ENCODE peak calls at places on chromosome 17, in seven cellular contexts. One of them, this sample, is unnamed.
A peak's percentile ranks its signal among the peaks of the same experiment; 100 is the strongest.

GRCh38 chr17:79024901-79025737 is 1.1 kb downstream of the C1QTNF1 start:
- DNase-seq in naive thymus-derived CD4-positive, alpha-beta T cell: no peak
- DNase-seq in iPS DF 6.9: no peak
- DNase-seq in CD8-positive, alpha-beta memory T cell: no peak
- DNase-seq in HepG2: no peak
- DNase-seq in psoas muscle: peak; percentile 85
- DNase-seq in cardiac muscle cell: peak; percentile 49
- DNase-seq in this sample: no peak

GRCh38 chr17:72237223-72237622 is 116.4 kb downstream of the SOX9 start:
- DNase-seq in naive thymus-derived CD4-positive, alpha-beta T cell: no peak
- DNase-seq in iPS DF 6.9: no peak
- DNase-seq in CD8-positive, alpha-beta memory T cell: no peak
- DNase-seq in HepG2: no peak
- DNase-seq in psoas muscle: no peak
- DNase-seq in cardiac muscle cell: no peak
- DNase-seq in this sample: no peak

GRCh38 chr17:40349477-40350409 is 14.8 kb downstream of the GJD3 start:
- DNase-seq in naive thymus-derived CD4-positive, alpha-beta T cell: no peak
- DNase-seq in iPS DF 6.9: no peak
- DNase-seq in CD8-positive, alpha-beta memory T cell: no peak
- DNase-seq in HepG2: no peak
- DNase-seq in psoas muscle: peak; percentile 78
- DNase-seq in cardiac muscle cell: peak; percentile 63
- DNase-seq in this sample: peak; percentile 76

GRCh38 chr17:80034977-80035686 is 540 bp downstream of the TBC1D16 start:
- DNase-seq in naive thymus-derived CD4-positive, alpha-beta T cell: peak; percentile 40
- DNase-seq in iPS DF 6.9: no peak
- DNase-seq in CD8-positive, alpha-beta memory T cell: peak; percentile 39
- DNase-seq in HepG2: no peak
- DNase-seq in psoas muscle: no peak
- DNase-seq in cardiac muscle cell: peak; percentile 38
- DNase-seq in this sample: no peak

GRCh38 chr17:82917656-82918345 is 78.0 kb upstream of the ZNF750 start:
- DNase-seq in naive thymus-derived CD4-positive, alpha-beta T cell: no peak
- DNase-seq in iPS DF 6.9: no peak
- DNase-seq in CD8-positive, alpha-beta memory T cell: peak; percentile 30
- DNase-seq in HepG2: peak; percentile 23
- DNase-seq in psoas muscle: no peak
- DNase-seq in cardiac muscle cell: peak; percentile 52
- DNase-seq in this sample: no peak

GRCh38 chr17:51846561-51846960 is 312.0 kb downstream of the CA10 start:
- DNase-seq in naive thymus-derived CD4-positive, alpha-beta T cell: no peak
- DNase-seq in iPS DF 6.9: no peak
- DNase-seq in CD8-positive, alpha-beta memory T cell: no peak
- DNase-seq in HepG2: no peak
- DNase-seq in psoas muscle: no peak
- DNase-seq in cardiac muscle cell: no peak
- DNase-seq in this sample: no peak

GRCh38 chr17:64506201-64506575 is at the start of gene DDX5:
- DNase-seq in naive thymus-derived CD4-positive, alpha-beta T cell: peak; percentile 96
- DNase-seq in iPS DF 6.9: peak; percentile 78
- DNase-seq in CD8-positive, alpha-beta memory T cell: peak; percentile 96
- DNase-seq in HepG2: peak; percentile 97
- DNase-seq in psoas muscle: peak; percentile 99
- DNase-seq in cardiac muscle cell: peak; percentile 97
- DNase-seq in this sample: peak; percentile 97

GRCh38 chr17:20966869-20967268 is 75.9 kb downstream of the USP22 start:
- DNase-seq in naive thymus-derived CD4-positive, alpha-beta T cell: no peak
- DNase-seq in iPS DF 6.9: no peak
- DNase-seq in CD8-positive, alpha-beta memory T cell: no peak
- DNase-seq in HepG2: no peak
- DNase-seq in psoas muscle: no peak
- DNase-seq in cardiac muscle cell: no peak
- DNase-seq in this sample: no peak

GRCh38 chr17:57542518-57542917 is 202.6 kb downstream of the CCDC182 start:
- DNase-seq in naive thymus-derived CD4-positive, alpha-beta T cell: no peak
- DNase-seq in iPS DF 6.9: no peak
- DNase-seq in CD8-positive, alpha-beta memory T cell: no peak
- DNase-seq in HepG2: no peak
- DNase-seq in psoas muscle: no peak
- DNase-seq in cardiac muscle cell: no peak
- DNase-seq in this sample: no peak

GRCh38 chr17:65604070-65604469 is 42.6 kb upstream of the AXIN2 start:
- DNase-seq in naive thymus-derived CD4-positive, alpha-beta T cell: no peak
- DNase-seq in iPS DF 6.9: no peak
- DNase-seq in CD8-positive, alpha-beta memory T cell: no peak
- DNase-seq in HepG2: no peak
- DNase-seq in psoas muscle: no peak
- DNase-seq in cardiac muscle cell: no peak
- DNase-seq in this sample: no peak

GRCh38 chr17:72386619-72387237 is 265.9 kb downstream of the SOX9 start:
- DNase-seq in naive thymus-derived CD4-positive, alpha-beta T cell: no peak
- DNase-seq in iPS DF 6.9: no peak
- DNase-seq in CD8-positive, alpha-beta memory T cell: no peak
- DNase-seq in HepG2: peak; percentile 97
- DNase-seq in psoas muscle: no peak
- DNase-seq in cardiac muscle cell: no peak
- DNase-seq in this sample: no peak

GRCh38 chr17:59377410-59377809 is 46.0 kb downstream of the YPEL2 start:
- DNase-seq in naive thymus-derived CD4-positive, alpha-beta T cell: no peak
- DNase-seq in iPS DF 6.9: no peak
- DNase-seq in CD8-positive, alpha-beta memory T cell: no peak
- DNase-seq in HepG2: no peak
- DNase-seq in psoas muscle: no peak
- DNase-seq in cardiac muscle cell: no peak
- DNase-seq in this sample: no peak

GRCh38 chr17:73645050-73645871 is 1.0 kb upstream of the SDK2 start:
- DNase-seq in naive thymus-derived CD4-positive, alpha-beta T cell: peak; percentile 45
- DNase-seq in iPS DF 6.9: no peak
- DNase-seq in CD8-positive, alpha-beta memory T cell: peak; percentile 53
- DNase-seq in HepG2: no peak
- DNase-seq in psoas muscle: peak; percentile 67
- DNase-seq in cardiac muscle cell: peak; percentile 57
- DNase-seq in this sample: no peak

GRCh38 chr17:73358668-73359067 is 46.9 kb upstream of the CDC42EP4 start:
- DNase-seq in naive thymus-derived CD4-positive, alpha-beta T cell: no peak
- DNase-seq in iPS DF 6.9: no peak
- DNase-seq in CD8-positive, alpha-beta memory T cell: no peak
- DNase-seq in HepG2: no peak
- DNase-seq in psoas muscle: no peak
- DNase-seq in cardiac muscle cell: no peak
- DNase-seq in this sample: no peak

DNA sequence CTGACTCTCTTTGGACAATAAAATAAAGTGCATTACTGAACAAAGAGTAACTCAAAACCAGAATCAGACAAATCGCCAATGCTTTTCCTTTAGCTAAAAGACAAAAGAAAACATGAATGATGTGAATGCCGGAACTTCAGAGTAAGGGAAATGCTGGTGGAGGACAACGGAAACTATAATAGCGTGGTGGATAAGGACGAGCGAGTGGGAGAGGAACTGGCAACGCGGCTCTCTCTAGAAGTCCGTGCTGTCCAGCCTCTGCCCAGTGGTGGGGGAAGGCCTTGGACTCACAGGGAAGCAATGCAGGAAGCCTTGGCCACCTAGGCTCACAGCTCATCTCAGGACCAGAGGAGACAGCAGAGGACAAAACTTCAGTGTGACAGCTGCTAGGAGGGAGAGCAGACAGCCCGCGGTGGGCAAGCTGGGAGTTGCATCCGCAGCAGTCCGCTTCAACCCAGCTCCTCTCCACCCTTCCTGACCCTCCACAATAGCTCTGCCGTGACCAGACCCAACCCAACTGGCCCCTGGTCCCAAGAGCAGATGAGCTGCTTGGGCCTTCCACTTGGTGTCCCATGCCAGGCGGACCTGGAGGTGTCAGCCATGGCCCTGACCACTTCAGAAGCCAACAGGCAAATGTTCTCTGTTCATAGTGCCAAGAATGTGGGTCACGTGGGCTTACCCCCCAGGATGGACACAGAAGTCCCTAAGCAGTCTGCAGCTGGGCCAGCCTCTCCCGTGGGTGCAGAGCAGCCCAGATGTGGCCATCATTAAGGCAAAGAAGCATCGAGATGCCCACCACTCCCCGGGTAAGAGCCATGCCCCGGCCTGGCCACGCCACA is 5.3 kb upstream of the FAAP100 start:
- DNase-seq in naive thymus-derived CD4-positive, alpha-beta T cell: no peak
- DNase-seq in iPS DF 6.9: no peak
- DNase-seq in CD8-positive, alpha-beta memory T cell: no peak
- DNase-seq in HepG2: no peak
- DNase-seq in psoas muscle: no peak
- DNase-seq in cardiac muscle cell: no peak
- DNase-seq in this sample: no peak
- H3K4me1 ChIP-seq in naive thymus-derived CD4-positive, alpha-beta T cell: peaks cover 12% of the 10 kb centered on the region
- H3K4me1 ChIP-seq in iPS DF 6.9: no peaks in the 10 kb centered on the region
- H3K4me1 ChIP-seq in CD8-positive, alpha-beta memory T cell: peaks cover 14% of the 10 kb centered on the region
- H3K4me1 ChIP-seq in HepG2: peaks cover 33% of the 10 kb centered on the region
- H3K4me1 ChIP-seq in psoas muscle: peaks cover 35% of the 10 kb centered on the region
- H3K4me1 ChIP-seq in cardiac muscle cell: peaks cover 33% of the 10 kb centered on the region
- H3K4me1 ChIP-seq in this sample: peaks cover 56% of the 10 kb centered on the region

GRCh38 chr17:42517516-42517915 is 18.5 kb upstream of the NAGLU start:
- DNase-seq in naive thymus-derived CD4-positive, alpha-beta T cell: peak; percentile 75
- DNase-seq in iPS DF 6.9: no peak
- DNase-seq in CD8-positive, alpha-beta memory T cell: peak; percentile 77
- DNase-seq in HepG2: peak; percentile 80
- DNase-seq in psoas muscle: peak; percentile 91
- DNase-seq in cardiac muscle cell: peak; percentile 95
- DNase-seq in this sample: peak; percentile 95
- H3K27ac ChIP-seq in naive thymus-derived CD4-positive, alpha-beta T cell: no peak overlapping the region
- H3K27ac ChIP-seq in iPS DF 6.9: no peak overlapping the region
- H3K27ac ChIP-seq in CD8-positive, alpha-beta memory T cell: no peak overlapping the region
- H3K27ac ChIP-seq in HepG2: no peak overlapping the region
- H3K27ac ChIP-seq in psoas muscle: peak overlapping the region; percentile 84
- H3K27ac ChIP-seq in cardiac muscle cell: peak overlapping the region; percentile 100
- H3K27ac ChIP-seq in this sample: peak overlapping the region; percentile 98

GRCh38 chr17:69388791-69389442 is 25.6 kb upstream of the MAP2K6 start:
- DNase-seq in naive thymus-derived CD4-positive, alpha-beta T cell: no peak
- DNase-seq in iPS DF 6.9: no peak
- DNase-seq in CD8-positive, alpha-beta memory T cell: no peak
- DNase-seq in HepG2: no peak
- DNase-seq in psoas muscle: no peak
- DNase-seq in cardiac muscle cell: no peak
- DNase-seq in this sample: no peak

DNA sequence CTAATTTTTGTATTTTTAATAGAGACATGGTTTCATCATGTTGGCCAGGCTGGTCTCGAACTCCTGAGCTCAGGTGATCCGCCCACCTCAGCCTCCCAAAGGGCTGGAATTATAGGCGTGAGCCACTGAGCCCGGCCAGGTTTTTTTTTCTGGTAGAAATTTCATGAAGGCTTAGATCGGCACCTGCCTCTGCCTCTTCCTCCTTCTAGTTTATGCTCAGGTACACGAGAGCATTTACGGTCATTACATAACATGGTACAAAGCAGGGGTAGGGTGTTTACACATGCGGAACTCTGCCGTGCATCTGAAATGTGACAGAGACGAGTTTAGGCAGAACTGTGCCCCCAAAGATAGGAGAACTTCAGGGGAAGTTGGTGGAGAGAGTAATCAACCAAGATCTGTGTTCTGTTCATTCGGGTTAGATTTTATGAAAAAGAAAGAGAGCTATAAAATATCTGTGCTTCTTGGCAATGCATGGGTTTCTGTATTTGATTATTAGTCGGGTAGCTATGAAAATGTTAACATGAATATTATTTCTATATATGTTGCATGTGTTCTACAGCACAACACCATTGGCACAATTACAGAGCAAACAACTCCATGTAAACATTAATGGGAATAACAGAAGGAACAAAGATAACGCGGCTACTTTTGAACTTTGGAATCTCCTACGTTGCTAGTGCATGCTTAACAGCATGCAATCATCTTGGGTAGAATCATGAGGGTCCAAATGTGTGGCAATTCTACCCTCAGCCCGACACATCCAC is 23.6 kb upstream of the MAP2K6 start:
- DNase-seq in naive thymus-derived CD4-positive, alpha-beta T cell: no peak
- DNase-seq in iPS DF 6.9: no peak
- DNase-seq in CD8-positive, alpha-beta memory T cell: no peak
- DNase-seq in HepG2: peak; percentile 62
- DNase-seq in psoas muscle: no peak
- DNase-seq in cardiac muscle cell: no peak
- DNase-seq in this sample: no peak
- H3K4me3 ChIP-seq in naive thymus-derived CD4-positive, alpha-beta T cell: no peak overlapping the region
- H3K4me3 ChIP-seq in iPS DF 6.9: no peak overlapping the region
- H3K4me3 ChIP-seq in CD8-positive, alpha-beta memory T cell: no peak overlapping the region
- H3K4me3 ChIP-seq in HepG2: peak overlapping the region; percentile 42
- H3K4me3 ChIP-seq in psoas muscle: no peak overlapping the region
- H3K4me3 ChIP-seq in cardiac muscle cell: no peak overlapping the region
- H3K4me3 ChIP-seq in this sample: no peak overlapping the region

GRCh38 chr17:15967706-15968399 is 22.9 kb downstream of the ADORA2B start:
- DNase-seq in naive thymus-derived CD4-positive, alpha-beta T cell: no peak
- DNase-seq in iPS DF 6.9: no peak
- DNase-seq in CD8-positive, alpha-beta memory T cell: no peak
- DNase-seq in HepG2: peak; percentile 44
- DNase-seq in psoas muscle: no peak
- DNase-seq in cardiac muscle cell: no peak
- DNase-seq in this sample: no peak

GRCh38 chr17:15966879-15967248 is 21.9 kb downstream of the ADORA2B start:
- DNase-seq in naive thymus-derived CD4-positive, alpha-beta T cell: no peak
- DNase-seq in iPS DF 6.9: no peak
- DNase-seq in CD8-positive, alpha-beta memory T cell: no peak
- DNase-seq in HepG2: peak; percentile 35
- DNase-seq in psoas muscle: no peak
- DNase-seq in cardiac muscle cell: no peak
- DNase-seq in this sample: no peak

GRCh38 chr17:15963670-15964110 is 18.8 kb downstream of the ADORA2B start:
- DNase-seq in naive thymus-derived CD4-positive, alpha-beta T cell: no peak
- DNase-seq in iPS DF 6.9: no peak
- DNase-seq in CD8-positive, alpha-beta memory T cell: no peak
- DNase-seq in HepG2: no peak
- DNase-seq in psoas muscle: no peak
- DNase-seq in cardiac muscle cell: peak; percentile 66
- DNase-seq in this sample: no peak

GRCh38 chr17:15965510-15965909 is 20.6 kb downstream of the ADORA2B start:
- DNase-seq in naive thymus-derived CD4-positive, alpha-beta T cell: no peak
- DNase-seq in iPS DF 6.9: no peak
- DNase-seq in CD8-positive, alpha-beta memory T cell: no peak
- DNase-seq in HepG2: no peak
- DNase-seq in psoas muscle: no peak
- DNase-seq in cardiac muscle cell: no peak
- DNase-seq in this sample: no peak

DNA sequence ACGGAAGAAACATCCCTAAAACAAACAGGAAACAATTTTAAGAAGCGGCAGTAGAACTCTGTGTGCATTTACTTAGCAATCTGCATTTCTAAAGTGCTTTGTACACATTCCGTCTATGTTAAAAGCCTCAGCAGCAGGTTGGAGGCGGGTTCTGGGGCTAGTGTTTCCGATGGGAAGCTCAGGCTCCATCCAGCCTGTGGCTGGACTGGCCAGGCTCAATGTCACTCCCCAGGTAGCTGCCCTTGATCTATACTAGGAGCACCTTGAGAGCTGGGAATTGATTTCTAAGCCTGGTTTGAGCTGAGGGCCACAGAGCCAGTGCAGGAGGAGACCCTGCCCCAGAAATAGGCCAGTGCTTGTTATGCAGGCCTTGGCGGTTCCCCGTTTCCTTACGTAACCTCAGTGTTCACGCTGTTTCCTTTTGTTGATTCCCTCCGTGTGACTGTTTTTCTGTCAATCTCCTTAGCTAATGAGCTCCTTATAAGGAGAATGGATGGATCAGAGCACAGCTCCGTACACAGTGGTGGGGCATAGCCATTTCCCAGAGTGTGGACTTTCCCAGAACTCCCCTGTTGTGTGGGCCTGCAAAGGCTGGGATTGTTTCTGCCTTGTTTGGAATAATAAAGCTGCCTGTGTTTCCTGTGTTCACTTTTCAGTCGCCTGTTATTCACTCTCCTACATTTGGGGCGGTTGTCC is 21.4 kb downstream of the ADORA2B start:
- DNase-seq in naive thymus-derived CD4-positive, alpha-beta T cell: peak; percentile 11
- DNase-seq in iPS DF 6.9: peak; percentile 67
- DNase-seq in CD8-positive, alpha-beta memory T cell: peak; percentile 23
- DNase-seq in HepG2: peak; percentile 90
- DNase-seq in psoas muscle: no peak
- DNase-seq in cardiac muscle cell: no peak
- DNase-seq in this sample: no peak
- H3K4me1 ChIP-seq in naive thymus-derived CD4-positive, alpha-beta T cell: peaks cover 10% of the 10 kb centered on the region
- H3K4me1 ChIP-seq in iPS DF 6.9: peaks cover 15% of the 10 kb centered on the region
- H3K4me1 ChIP-seq in CD8-positive, alpha-beta memory T cell: peaks cover 14% of the 10 kb centered on the region
- H3K4me1 ChIP-seq in HepG2: peaks cover 50% of the 10 kb centered on the region
- H3K4me1 ChIP-seq in psoas muscle: no peaks in the 10 kb centered on the region
- H3K4me1 ChIP-seq in cardiac muscle cell: peaks cover 24% of the 10 kb centered on the region
- H3K4me1 ChIP-seq in this sample: no peaks in the 10 kb centered on the region